ENCODE peak calls at places on chromosome 5, in six cellular contexts. U, E, S, G, P and M are unnamed samples.

GRCh38 chr5:173626501-173626812 is 10.0 kb upstream of the BOD1 start:
- DNase-seq in U (no peak), S (peak), P (no peak), E (no peak), G (no peak), M (no peak)

GRCh38 chr5:110965773-110966581 is 105.5 kb upstream of the TSLP start:
- DNase-seq in E (no peak), P (no peak), G (no peak), U (peak), S (no peak), M (peak)

GRCh38 chr5:1547236-1547635 is 23.5 kb upstream of the LPCAT1 start:
- DNase-seq in S (no peak), P (no peak), U (no peak), G (no peak), E (no peak), M (no peak)

GRCh38 chr5:126274396-126274795 is 148.8 kb upstream of the GRAMD2B start:
- DNase-seq in P (no peak), U (no peak), G (no peak), S (no peak), E (no peak), M (no peak)

GRCh38 chr5:167694562-167694961 is 596.9 kb upstream of the WWC1 start:
- DNase-seq in S (no peak), U (no peak), P (no peak), E (no peak), G (no peak), M (no peak)

GRCh38 chr5:180333661-180334060 is 19.5 kb downstream of the GFPT2 start:
- DNase-seq in P (no peak), S (no peak), E (no peak), U (peak), G (no peak), M (peak)

GRCh38 chr5:30539004-30539634 is 654.4 kb upstream of the CDH6 start:
- DNase-seq in U (peak), G (peak), S (no peak), P (peak), E (no peak), M (peak)

GRCh38 chr5:74042559-74043357 is 416.8 kb downstream of the ARHGEF28 start:
- DNase-seq in S (no peak), U (peak), G (no peak), P (no peak), E (no peak), M (peak)

GRCh38 chr5:155260798-155261197 is 247.2 kb downstream of the KIF4B start:
- DNase-seq in G (no peak), E (no peak), S (no peak), P (no peak), U (no peak), M (no peak)

GRCh38 chr5:149265559-149265958 is 6.1 kb upstream of the AFAP1L1 start:
- DNase-seq in U (peak), S (no peak), G (no peak), P (no peak), E (no peak), M (peak)